ENCODE peak calls at places on chromosomes 5 and 9, in five cellular contexts. M is RCC 7860, O is cardiac fibroblast, U is left colon, T is skeletal muscle cell. L is an unnamed sample.

GRCh38 chr5:115749016-115749415 is 67.4 kb downstream of the CDO1 start:
- DNase-seq in O (no peak), T (no peak), M (no peak), U (no peak), L (no peak)

GRCh38 chr9:137415451-137415850 is 7.5 kb downstream of the EXD3 start:
- DNase-seq in M (no peak), O (no peak), U (no peak), T (no peak), L (no peak)

GRCh38 chr5:136200130-136200529 is 7.2 kb upstream of the SMIM32 start:
- DNase-seq in O (no peak), T (no peak), M (no peak), U (no peak), L (no peak)

GRCh38 chr9:128188209-128188608 is 3.2 kb downstream of the CIZ1 start:
- DNase-seq in M (no peak), T (no peak), U (no peak), O (no peak), L (no peak)

GRCh38 chr9:95224371-95225015 is 93.0 kb downstream of the FANCC start:
- DNase-seq in M (no peak), T (no peak), U (no peak), O (peak), L (no peak)

GRCh38 chr5:39198080-39198479 is 21.3 kb downstream of the FYB1 start:
- DNase-seq in O (peak), U (no peak), M (peak), T (no peak), L (no peak)

GRCh38 chr5:102823441-102823874 is 68.4 kb downstream of the PAM start:
- DNase-seq in M (peak), O (peak), T (no peak), U (no peak), L (no peak)

GRCh38 chr9:26437056-26437711 is 455.4 kb downstream of the CAAP1 start:
- DNase-seq in O (no peak), U (no peak), M (no peak), T (no peak), L (no peak)

L was measured in ovary.